ENCODE peak calls at places on chromosomes 3 and 15, in eight cellular contexts. Y is thoracic aorta, R is HepG2, Q is fibroblast of the aortic adventitia, H is suprapubic skin, U is brain microvascular endothelial cell, F is AG09309, N is progenitor cell of endocrine pancreas. X is an unnamed sample.

GRCh38 chr3:56800373-56801150 is 1.2 kb downstream of the ARHGEF3 start:
- DNase-seq in Y (no peak), R (no peak), Q (no peak), H (no peak), U (no peak), F (no peak), N (no peak), X (no peak)

GRCh38 chr3:53170325-53171108 is 9.5 kb downstream of the PRKCD start:
- DNase-seq in Y (no peak), R (peak), Q (no peak), H (no peak), U (no peak), F (no peak), N (no peak), X (no peak)

GRCh38 chr3:172094621-172095557 is 55.5 kb downstream of the FNDC3B start:
- DNase-seq in Y (no peak), R (no peak), Q (peak), H (no peak), U (peak), F (no peak), N (no peak), X (no peak)

GRCh38 chr3:196965112-196965803 is 3.4 kb downstream of the PIGZ start:
- DNase-seq in Y (no peak), R (no peak), Q (no peak), H (no peak), U (no peak), F (no peak), N (no peak), X (no peak)

GRCh38 chr3:136258199-136258598 is 8.1 kb downstream of the PCCB start:
- DNase-seq in Y (no peak), R (no peak), Q (no peak), H (no peak), U (no peak), F (no peak), N (no peak), X (no peak)

GRCh38 chr3:156215751-156216150 is 95.4 kb downstream of the KCNAB1 start:
- DNase-seq in Y (no peak), R (no peak), Q (no peak), H (no peak), U (no peak), F (no peak), N (no peak), X (no peak)

GRCh38 chr15:99100245-99101173 is 4.4 kb upstream of the SYNM start:
- DNase-seq in Y (no peak), R (peak), Q (peak), H (peak), U (peak), F (no peak), N (peak), X (peak)

GRCh38 chr3:141659821-141660597 is 78.1 kb upstream of the RNF7 start:
- DNase-seq in Y (peak), R (no peak), Q (peak), H (no peak), U (peak), F (no peak), N (peak), X (peak)

GRCh38 chr15:29959384-29960137 is 123.2 kb upstream of the GOLGA8J start:
- DNase-seq in Y (no peak), R (no peak), Q (no peak), H (no peak), U (no peak), F (no peak), N (no peak), X (no peak)

GRCh38 chr15:79478108-79478507 is 46.0 kb downstream of the MINAR1 start:
- DNase-seq in Y (no peak), R (no peak), Q (no peak), H (no peak), U (no peak), F (no peak), N (no peak), X (no peak)

GRCh38 chr15:65033659-65034269 is 4.3 kb upstream of the MTFMT start:
- DNase-seq in Y (no peak), R (peak), Q (peak), H (no peak), U (peak), F (no peak), N (no peak), X (peak)

DNA sequence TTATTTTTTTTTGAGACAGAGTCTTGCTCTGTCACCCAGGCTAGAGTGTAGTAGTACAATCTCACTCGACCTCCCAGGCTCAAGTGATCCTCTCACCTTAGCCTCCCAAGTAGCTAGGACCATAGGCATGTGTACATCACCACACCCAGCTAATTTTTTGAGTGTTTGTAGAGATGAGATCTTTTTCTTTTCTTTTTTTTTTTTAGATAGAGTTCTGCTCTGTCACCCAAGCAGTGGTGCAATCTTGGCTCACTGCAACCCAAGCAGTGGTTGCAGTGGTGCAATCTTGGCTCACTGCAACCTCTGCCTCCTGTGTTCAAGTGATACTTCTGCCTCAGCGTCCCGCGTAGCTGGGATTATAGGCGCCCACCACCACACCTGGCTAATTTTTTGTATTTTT is 5.2 kb downstream of the CEP97 start:
- DNase-seq in Y (no peak), R (no peak), Q (no peak), H (no peak), U (no peak), F (no peak), N (no peak), X (no peak)
- TF ChIP-seq CTCF in Y (no peak), R (no peak), Q (no peak), H (no peak), U (no peak), F (no peak), N (no peak), X (no peak)

GRCh38 chr3:77814845-77815244 is 774.9 kb downstream of the ROBO2 start:
- DNase-seq in Y (no peak), R (no peak), Q (no peak), H (no peak), U (no peak), F (no peak), N (no peak), X (no peak)

GRCh38 chr3:77816470-77816869 is 776.6 kb downstream of the ROBO2 start:
- DNase-seq in Y (no peak), R (no peak), Q (no peak), H (no peak), U (no peak), F (peak), N (no peak), X (no peak)

GRCh38 chr3:77815467-77815866 is 775.6 kb downstream of the ROBO2 start:
- DNase-seq in Y (no peak), R (peak), Q (no peak), H (no peak), U (no peak), F (no peak), N (no peak), X (no peak)
- TF ChIP-seq CTCF in Y (no peak), R (peak), Q (no peak), H (no peak), U (peak), F (peak), N (peak), X (peak)

DNA sequence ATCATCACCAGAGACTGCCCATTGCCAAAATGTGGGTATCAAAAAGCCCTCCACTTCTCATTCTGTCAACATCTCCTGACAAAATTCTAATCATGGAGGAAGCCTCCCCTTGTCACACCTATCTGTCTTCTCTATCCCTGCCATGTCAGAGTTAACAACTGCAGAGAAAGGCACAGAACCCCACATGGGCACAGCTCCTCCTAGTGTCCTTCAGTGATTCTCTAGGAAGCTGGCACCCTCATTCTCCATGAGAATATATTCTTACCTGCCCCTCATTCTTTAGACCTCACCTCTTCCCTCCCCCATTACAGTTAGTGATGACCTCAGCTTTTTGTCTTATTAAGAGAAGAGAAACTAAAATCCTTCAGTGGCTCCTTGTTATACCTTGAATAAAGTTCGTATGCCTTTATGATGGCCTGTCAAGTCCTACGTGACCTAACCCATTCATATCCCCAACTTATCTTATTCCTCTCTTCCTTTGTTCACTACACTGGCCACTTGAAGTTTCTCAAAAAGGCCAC is 44.6 kb downstream of the NME9 start:
- DNase-seq in Y (no peak), R (no peak), Q (no peak), H (no peak), U (no peak), F (no peak), N (no peak), X (no peak)
- TF ChIP-seq CTCF in Y (no peak), R (no peak), Q (no peak), H (no peak), U (peak), F (peak), N (no peak), X (peak)

DNA sequence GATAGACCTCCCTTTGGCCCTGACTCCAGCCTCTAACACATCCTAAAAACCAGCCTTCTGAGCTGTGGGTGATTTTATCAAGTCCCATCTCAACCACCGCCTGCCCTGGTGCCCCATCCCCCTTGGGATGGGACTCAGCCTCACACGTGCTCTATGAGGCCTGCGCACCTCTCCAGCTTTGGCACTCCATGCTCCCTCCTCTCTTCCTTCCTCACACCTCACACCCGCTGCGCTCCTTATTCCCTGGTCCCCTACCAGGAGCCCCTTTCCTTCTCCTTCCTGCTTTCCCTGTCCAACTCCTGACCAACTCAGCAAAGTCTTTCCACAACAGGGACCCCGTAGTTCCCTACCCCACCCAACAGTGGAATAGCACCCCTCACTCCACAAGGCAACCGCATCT is 18.4 kb upstream of the SLC6A1 start:
- DNase-seq in Y (no peak), R (no peak), Q (no peak), H (no peak), U (no peak), F (no peak), N (no peak), X (no peak)
- TF ChIP-seq CTCF in Y (no peak), R (no peak), Q (no peak), H (no peak), U (no peak), F (no peak), N (no peak), X (no peak)

DNA sequence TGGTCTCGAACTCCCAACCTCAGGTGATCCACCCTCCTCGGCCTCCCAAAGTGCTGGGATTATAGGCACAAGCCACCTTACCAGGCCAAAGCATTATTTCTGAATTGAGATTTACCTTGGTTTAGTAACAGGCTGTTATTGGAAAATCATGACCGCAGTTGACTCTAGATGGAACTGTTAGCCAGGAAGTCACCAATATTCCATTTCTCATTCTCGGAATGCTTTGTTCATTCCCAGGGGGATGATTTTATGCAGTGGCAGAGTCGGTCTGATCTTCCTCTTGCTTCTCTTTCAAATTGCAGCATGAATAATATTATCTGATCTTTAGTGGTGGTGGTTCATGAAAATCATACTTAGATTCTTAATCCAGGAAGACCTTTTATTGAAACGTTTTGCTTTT is 195.5 kb upstream of the MBNL1 start:
- DNase-seq in Y (no peak), R (no peak), Q (peak), H (no peak), U (peak), F (no peak), N (no peak), X (peak)
- TF ChIP-seq CTCF in Y (peak), R (peak), Q (peak), H (no peak), U (peak), F (peak), N (no peak), X (peak)

GRCh38 chr15:86183765-86184491 is 104.3 kb downstream of the AGBL1 start:
- DNase-seq in Y (no peak), R (no peak), Q (no peak), H (no peak), U (no peak), F (no peak), N (no peak), X (no peak)

GRCh38 chr15:86178845-86179244 is 99.2 kb downstream of the AGBL1 start:
- DNase-seq in Y (no peak), R (no peak), Q (no peak), H (no peak), U (no peak), F (no peak), N (no peak), X (no peak)
- TF ChIP-seq CTCF in Y (no peak), R (peak), Q (no peak), H (no peak), U (no peak), F (no peak), N (peak), X (no peak)